ENCODE peak calls at places on chromosomes 6 and 20, in eight cellular contexts. M is tibial artery, K is cardiac fibroblast, U is WERI-Rb-1, I is aorta, F is GM12865, D is HCT116, Y is stomach. L is an unnamed sample.

GRCh38 chr20:47574616-47575401 is 73.1 kb downstream of the NCOA3 start:
- DNase-seq in M (no peak), K (peak), U (no peak), I (no peak), F (peak), D (no peak), Y (no peak), L (no peak)

GRCh38 chr6:152207915-152208714 is 400.6 kb downstream of the ESR1 start:
- DNase-seq in M (no peak), K (no peak), U (no peak), I (no peak), F (no peak), D (no peak), Y (no peak), L (no peak)

GRCh38 chr20:61924211-61924857 is 141.3 kb downstream of the TAF4 start:
- DNase-seq in M (no peak), K (no peak), U (no peak), I (peak), F (no peak), D (no peak), Y (no peak), L (no peak)

GRCh38 chr6:105781248-105781647 is 304.9 kb upstream of the PRDM1 start:
- DNase-seq in M (no peak), K (no peak), U (no peak), I (no peak), F (no peak), D (peak), Y (no peak), L (no peak)

GRCh38 chr20:53052380-53052779 is 80.2 kb downstream of the TSHZ2 start:
- DNase-seq in M (no peak), K (no peak), U (no peak), I (no peak), F (no peak), D (no peak), Y (no peak), L (no peak)

GRCh38 chr6:145734486-145735355 is 599 bp downstream of the EPM2A start:
- DNase-seq in M (peak), K (peak), U (peak), I (peak), F (peak), D (peak), Y (peak), L (peak)

GRCh38 chr6:17580518-17581048 is 19.5 kb upstream of the FAM8A1 start:
- DNase-seq in M (peak), K (peak), U (peak), I (peak), F (no peak), D (no peak), Y (peak), L (no peak)

GRCh38 chr6:154721460-154721859 is 11.8 kb upstream of the SCAF8 start:
- DNase-seq in M (no peak), K (peak), U (no peak), I (no peak), F (peak), D (no peak), Y (no peak), L (peak)

GRCh38 chr6:108684809-108685329 is 124.2 kb downstream of the FOXO3 start:
- DNase-seq in M (no peak), K (no peak), U (no peak), I (no peak), F (peak), D (no peak), Y (no peak), L (no peak)

GRCh38 chr20:64140421-64140820 is 23.8 kb upstream of the MYT1 start:
- DNase-seq in M (no peak), K (no peak), U (no peak), I (peak), F (no peak), D (no peak), Y (no peak), L (no peak)

GRCh38 chr6:117547688-117548621 is 54.4 kb downstream of the GOPC start:
- DNase-seq in M (peak), K (peak), U (peak), I (peak), F (peak), D (no peak), Y (peak), L (peak)

GRCh38 chr6:132054525-132054924 is 103.4 kb upstream of the CCN2 start:
- DNase-seq in M (no peak), K (no peak), U (no peak), I (no peak), F (no peak), D (peak), Y (no peak), L (no peak)

GRCh38 chr6:148431413-148431812 is 88.8 kb downstream of the SASH1 start:
- DNase-seq in M (no peak), K (no peak), U (no peak), I (no peak), F (no peak), D (no peak), Y (no peak), L (no peak)

GRCh38 chr6:166156942-166157341 is 10.7 kb downstream of the TBXT start:
- DNase-seq in M (no peak), K (peak), U (no peak), I (no peak), F (no peak), D (peak), Y (no peak), L (no peak)

GRCh38 chr20:1900321-1900791 is 5.1 kb downstream of the SIRPA start:
- DNase-seq in M (peak), K (peak), U (peak), I (no peak), F (peak), D (peak), Y (peak), L (peak)

GRCh38 chr6:53464942-53465460 is 79.9 kb downstream of the GCLC start:
- DNase-seq in M (peak), K (peak), U (no peak), I (no peak), F (no peak), D (no peak), Y (no peak), L (no peak)

GRCh38 chr20:46348231-46348803 is 40.0 kb upstream of the CDH22 start:
- DNase-seq in M (no peak), K (peak), U (peak), I (no peak), F (no peak), D (no peak), Y (no peak), L (no peak)

GRCh38 chr6:85923013-85923430 is 280.3 kb upstream of the SYNCRIP start:
- DNase-seq in M (no peak), K (peak), U (no peak), I (no peak), F (peak), D (peak), Y (no peak), L (peak)

GRCh38 chr6:157667211-157668033 is 155.6 kb upstream of the SNX9 start:
- DNase-seq in M (peak), K (peak), U (peak), I (peak), F (peak), D (peak), Y (peak), L (peak)

GRCh38 chr6:21999012-21999528 is 297.8 kb downstream of the PRL start:
- DNase-seq in M (no peak), K (peak), U (peak), I (no peak), F (no peak), D (no peak), Y (no peak), L (no peak)

GRCh38 chr6:218153-219018 is 73.9 kb upstream of the DUSP22 start:
- DNase-seq in M (no peak), K (no peak), U (peak), I (no peak), F (peak), D (no peak), Y (no peak), L (no peak)

GRCh38 chr6:34610819-34611477 is 54.8 kb upstream of the SPDEF start:
- DNase-seq in M (no peak), K (peak), U (no peak), I (no peak), F (no peak), D (peak), Y (peak), L (no peak)

GRCh38 chr6:125809771-125810315 is 19.1 kb downstream of the NCOA7 start:
- DNase-seq in M (no peak), K (no peak), U (no peak), I (no peak), F (no peak), D (no peak), Y (no peak), L (no peak)

GRCh38 chr6:125808060-125808459 is 17.3 kb downstream of the NCOA7 start:
- DNase-seq in M (no peak), K (no peak), U (no peak), I (no peak), F (no peak), D (no peak), Y (no peak), L (no peak)

GRCh38 chr6:125806813-125807212 is 16.1 kb downstream of the NCOA7 start:
- DNase-seq in M (no peak), K (no peak), U (no peak), I (no peak), F (no peak), D (no peak), Y (no peak), L (no peak)

GRCh38 chr6:125807293-125807692 is 16.5 kb downstream of the NCOA7 start:
- DNase-seq in M (no peak), K (no peak), U (no peak), I (no peak), F (peak), D (no peak), Y (no peak), L (no peak)

DNA sequence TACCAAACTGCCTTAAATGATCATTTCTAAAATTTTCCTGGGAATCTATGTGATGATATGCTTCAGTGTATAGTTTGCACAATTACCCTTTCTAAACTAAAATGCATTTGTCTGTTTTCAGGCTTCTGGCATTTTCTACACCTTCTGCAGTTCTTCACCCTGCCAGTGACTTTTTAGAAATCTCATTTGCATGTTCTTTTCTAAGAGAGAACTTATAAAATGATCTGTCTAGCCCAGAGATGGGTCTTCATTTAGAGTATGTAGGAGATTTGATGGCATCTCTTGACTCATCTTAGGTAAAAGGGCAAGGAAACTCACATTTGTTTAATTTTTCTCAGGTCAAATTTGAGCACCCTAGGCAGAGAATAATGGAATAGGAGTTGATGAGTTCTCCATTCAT is 17.8 kb downstream of the NCOA7 start:
- DNase-seq in M (no peak), K (no peak), U (no peak), I (no peak), F (no peak), D (no peak), Y (no peak), L (no peak)
- H3K4me3 ChIP-seq in M (no peak), K (no peak), U (no peak), I (no peak), F (no peak), D (no peak), Y (no peak), L (no peak)

GRCh38 chr6:42378536-42378935 is 73.2 kb downstream of the TRERF1 start:
- DNase-seq in M (no peak), K (no peak), U (no peak), I (no peak), F (no peak), D (no peak), Y (no peak), L (no peak)
- H3K4me3 ChIP-seq in M (no peak), K (no peak), U (no peak), I (no peak), F (no peak), D (no peak), Y (no peak), L (no peak)

GRCh38 chr20:4574356-4574690 is 147.4 kb upstream of the PRND start:
- DNase-seq in M (no peak), K (no peak), U (no peak), I (no peak), F (no peak), D (no peak), Y (no peak), L (no peak)
- H3K4me3 ChIP-seq in M (no peak), K (no peak), U (peak), I (no peak), F (no peak), D (no peak), Y (no peak), L (no peak)

GRCh38 chr20:35011589-35012226 is 56.0 kb downstream of the MYH7B start:
- DNase-seq in M (peak), K (no peak), U (no peak), I (peak), F (no peak), D (no peak), Y (no peak), L (no peak)
- H3K4me3 ChIP-seq in M (no peak), K (no peak), U (no peak), I (no peak), F (no peak), D (no peak), Y (no peak), L (no peak)

GRCh38 chr6:30358340-30358679 is 13.4 kb downstream of the RPP21 start:
- DNase-seq in M (no peak), K (no peak), U (no peak), I (no peak), F (no peak), D (no peak), Y (no peak), L (no peak)
- H3K4me3 ChIP-seq in M (no peak), K (no peak), U (no peak), I (no peak), F (no peak), D (no peak), Y (peak), L (no peak)

GRCh38 chr6:28808383-28808782 is 115.4 kb downstream of the TRIM27 start:
- DNase-seq in M (no peak), K (no peak), U (no peak), I (no peak), F (no peak), D (no peak), Y (no peak), L (no peak)
- H3K4me3 ChIP-seq in M (no peak), K (no peak), U (no peak), I (no peak), F (peak), D (no peak), Y (no peak), L (peak)

GRCh38 chr6:149482542-149483261 is 2.1 kb downstream of the ZC3H12D start:
- DNase-seq in M (no peak), K (no peak), U (no peak), I (no peak), F (peak), D (no peak), Y (no peak), L (no peak)
- H3K4me3 ChIP-seq in M (peak), K (no peak), U (no peak), I (no peak), F (peak), D (no peak), Y (peak), L (no peak)

GRCh38 chr20:406200-407096 is 1.7 kb upstream of the RBCK1 start:
- DNase-seq in M (no peak), K (no peak), U (no peak), I (no peak), F (no peak), D (no peak), Y (no peak), L (no peak)
- H3K4me3 ChIP-seq in M (no peak), K (no peak), U (no peak), I (no peak), F (no peak), D (peak), Y (peak), L (no peak)

GRCh38 chr6:135871878-135872277 is 20.4 kb downstream of the PDE7B start:
- DNase-seq in M (no peak), K (peak), U (no peak), I (no peak), F (no peak), D (no peak), Y (no peak), L (no peak)

GRCh38 chr6:135876048-135876447 is 24.5 kb downstream of the PDE7B start:
- DNase-seq in M (no peak), K (no peak), U (no peak), I (no peak), F (no peak), D (no peak), Y (no peak), L (no peak)

GRCh38 chr6:135871296-135871695 is 19.8 kb downstream of the PDE7B start:
- DNase-seq in M (no peak), K (peak), U (no peak), I (no peak), F (no peak), D (no peak), Y (no peak), L (no peak)

GRCh38 chr6:135877666-135878065 is 26.2 kb downstream of the PDE7B start:
- DNase-seq in M (no peak), K (no peak), U (no peak), I (no peak), F (no peak), D (no peak), Y (no peak), L (no peak)

DNA sequence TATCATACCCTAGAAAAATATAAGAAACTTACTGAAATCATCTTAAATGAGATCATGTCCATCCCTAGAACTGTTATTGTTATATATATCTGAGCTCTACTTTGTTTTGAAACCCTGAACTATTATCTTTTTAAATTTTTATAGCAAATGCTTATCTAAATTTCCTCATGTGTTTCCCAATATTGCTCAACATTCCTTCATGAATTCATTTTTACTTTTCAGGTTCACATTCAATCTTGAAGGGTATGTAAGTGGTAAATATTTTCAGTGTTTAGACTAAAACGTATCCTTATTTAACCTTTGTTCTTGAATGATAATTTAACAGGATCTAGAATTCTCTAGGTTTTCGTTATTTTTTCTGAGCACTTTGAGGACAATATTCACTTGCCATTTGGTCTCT is 23.9 kb downstream of the PDE7B start:
- DNase-seq in M (no peak), K (peak), U (no peak), I (no peak), F (no peak), D (no peak), Y (no peak), L (no peak)
- H3K4me3 ChIP-seq in M (no peak), K (no peak), U (no peak), I (no peak), F (no peak), D (no peak), Y (no peak), L (no peak)

GRCh38 chr6:12748411-12748810 is 31.8 kb downstream of the PHACTR1 start:
- DNase-seq in M (no peak), K (no peak), U (no peak), I (no peak), F (no peak), D (no peak), Y (no peak), L (no peak)
- H3K4me3 ChIP-seq in M (no peak), K (no peak), U (peak), I (no peak), F (no peak), D (no peak), Y (no peak), L (no peak)